ENCODE peak calls at places on chromosomes 3 and 15, in six cellular contexts. One of them, this sample, is unnamed.

GRCh38 chr3:31521468-31521867 is 11.3 kb upstream of the STT3B start:
- DNase-seq in activated T-cell treated with anti-CD3 and anti-CD28 coated beads for 48 hours: no peak
- DNase-seq in amniotic stem cell: no peak
- DNase-seq in posterior cingulate gyrus: no peak
- DNase-seq in NCI-H345: no peak
- DNase-seq in psoas muscle: no peak
- DNase-seq in this sample: no peak

GRCh38 chr3:137792633-137793271 is 28.6 kb downstream of the SOX14 start:
- DNase-seq in NCI-H345: no peak
- DNase-seq in activated T-cell treated with anti-CD3 and anti-CD28 coated beads for 48 hours: no peak
- DNase-seq in psoas muscle: no peak
- DNase-seq in amniotic stem cell: no peak
- DNase-seq in posterior cingulate gyrus: no peak
- DNase-seq in this sample: no peak

GRCh38 chr15:63583027-63583426 is 14.2 kb upstream of the FBXL22 start:
- DNase-seq in psoas muscle: no peak
- DNase-seq in NCI-H345: no peak
- DNase-seq in amniotic stem cell: peak; percentile 67
- DNase-seq in activated T-cell treated with anti-CD3 and anti-CD28 coated beads for 48 hours: no peak
- DNase-seq in posterior cingulate gyrus: no peak
- DNase-seq in this sample: no peak

GRCh38 chr3:134030801-134031619 is 1.3 kb upstream of the SLCO2A1 start:
- DNase-seq in amniotic stem cell: no peak
- DNase-seq in posterior cingulate gyrus: no peak
- DNase-seq in NCI-H345: no peak
- DNase-seq in activated T-cell treated with anti-CD3 and anti-CD28 coated beads for 48 hours: no peak
- DNase-seq in psoas muscle: no peak
- DNase-seq in this sample: no peak

GRCh38 chr3:115616461-115616860 is 6.8 kb upstream of the GAP43 start:
- DNase-seq in psoas muscle: no peak
- DNase-seq in NCI-H345: no peak
- DNase-seq in amniotic stem cell: no peak
- DNase-seq in activated T-cell treated with anti-CD3 and anti-CD28 coated beads for 48 hours: peak; percentile 10
- DNase-seq in posterior cingulate gyrus: no peak
- DNase-seq in this sample: no peak

GRCh38 chr3:122828281-122828680 is 33.4 kb downstream of the SLC49A4 start:
- DNase-seq in activated T-cell treated with anti-CD3 and anti-CD28 coated beads for 48 hours: no peak
- DNase-seq in posterior cingulate gyrus: no peak
- DNase-seq in psoas muscle: no peak
- DNase-seq in amniotic stem cell: no peak
- DNase-seq in NCI-H345: no peak
- DNase-seq in this sample: no peak

GRCh38 chr15:24645627-24646026 is 29.9 kb upstream of the NPAP1 start:
- DNase-seq in amniotic stem cell: no peak
- DNase-seq in posterior cingulate gyrus: no peak
- DNase-seq in activated T-cell treated with anti-CD3 and anti-CD28 coated beads for 48 hours: no peak
- DNase-seq in psoas muscle: no peak
- DNase-seq in NCI-H345: no peak
- DNase-seq in this sample: no peak

GRCh38 chr3:43413676-43414368 is 127.5 kb downstream of the SNRK start:
- DNase-seq in amniotic stem cell: no peak
- DNase-seq in NCI-H345: no peak
- DNase-seq in posterior cingulate gyrus: no peak
- DNase-seq in psoas muscle: no peak
- DNase-seq in activated T-cell treated with anti-CD3 and anti-CD28 coated beads for 48 hours: no peak
- DNase-seq in this sample: no peak

GRCh38 chr3:8869613-8870012 is 93.7 kb downstream of the RAD18 start:
- DNase-seq in amniotic stem cell: peak; percentile 78
- DNase-seq in posterior cingulate gyrus: no peak
- DNase-seq in NCI-H345: no peak
- DNase-seq in psoas muscle: no peak
- DNase-seq in activated T-cell treated with anti-CD3 and anti-CD28 coated beads for 48 hours: no peak
- DNase-seq in this sample: no peak

GRCh38 chr15:70376031-70376928 is 278.6 kb upstream of the TLE3 start:
- DNase-seq in psoas muscle: no peak
- DNase-seq in NCI-H345: peak; percentile 21
- DNase-seq in amniotic stem cell: no peak
- DNase-seq in activated T-cell treated with anti-CD3 and anti-CD28 coated beads for 48 hours: no peak
- DNase-seq in posterior cingulate gyrus: no peak
- DNase-seq in this sample: no peak

GRCh38 chr3:183213941-183214612 is 39.0 kb upstream of the B3GNT5 start:
- DNase-seq in NCI-H345: no peak
- DNase-seq in posterior cingulate gyrus: no peak
- DNase-seq in amniotic stem cell: no peak
- DNase-seq in activated T-cell treated with anti-CD3 and anti-CD28 coated beads for 48 hours: no peak
- DNase-seq in psoas muscle: no peak
- DNase-seq in this sample: no peak

GRCh38 chr3:47418167-47419082 is 37.6 kb downstream of the PTPN23 start:
- DNase-seq in activated T-cell treated with anti-CD3 and anti-CD28 coated beads for 48 hours: no peak
- DNase-seq in posterior cingulate gyrus: no peak
- DNase-seq in psoas muscle: no peak
- DNase-seq in amniotic stem cell: no peak
- DNase-seq in NCI-H345: no peak
- DNase-seq in this sample: no peak

GRCh38 chr15:66498501-66499386 is 1.2 kb upstream of the SNAPC5 start:
- DNase-seq in NCI-H345: peak; percentile 6
- DNase-seq in psoas muscle: no peak
- DNase-seq in amniotic stem cell: peak; percentile 13
- DNase-seq in activated T-cell treated with anti-CD3 and anti-CD28 coated beads for 48 hours: no peak
- DNase-seq in posterior cingulate gyrus: no peak
- DNase-seq in this sample: no peak